ENCODE peak calls at places on chromosomes 13 and 19, in four cellular contexts. M is H9, G is IMR-90, S is H1. I is an unnamed sample.

GRCh38 chr13:77619655-77620054 is 77.8 kb upstream of the SLAIN1 start:
- DNase-seq in S (no peak), M (no peak), G (no peak), I (no peak)

GRCh38 chr19:47093841-47094240 is 19.7 kb downstream of the ZC3H4 start:
- DNase-seq in S (no peak), M (no peak), G (no peak), I (no peak)

GRCh38 chr13:109135018-109135417 is 505.6 kb downstream of the MYO16 start:
- DNase-seq in M (no peak), G (no peak), S (no peak), I (no peak)

GRCh38 chr19:13120817-13121216 is 2.8 kb downstream of the NACC1 start:
- DNase-seq in S (no peak), G (peak; percentile 85), M (no peak), I (no peak)

GRCh38 chr19:32671883-32672282 is 3.1 kb downstream of the ANKRD27 start:
- DNase-seq in M (no peak), G (no peak), S (no peak), I (no peak)

GRCh38 chr13:114099918-114100445 is 32.4 kb downstream of the RASA3 start:
- DNase-seq in G (peak; percentile 44), S (no peak), M (peak; percentile 91), I (peak; percentile 43)

GRCh38 chr19:19674315-19674714 is 5.7 kb downstream of the ZNF101 start:
- DNase-seq in M (no peak), G (no peak), S (no peak), I (no peak)

GRCh38 chr13:44819245-44819644 is 170.0 kb downstream of the NUFIP1 start:
- DNase-seq in M (no peak), S (no peak), G (peak; percentile 95), I (peak; percentile 89)

GRCh38 chr19:51347209-51347928 is 5.4 kb upstream of the VSIG10L start:
- DNase-seq in M (no peak), S (no peak), G (no peak), I (no peak)

GRCh38 chr13:78192721-78193120 is 274.1 kb upstream of the EDNRB start:
- DNase-seq in G (peak; percentile 79), S (no peak), M (no peak), I (peak; percentile 60)

GRCh38 chr19:9768175-9769112 is at the start of gene ZNF846:
- DNase-seq in M (peak; percentile 97), S (peak; percentile 93), G (peak; percentile 96), I (peak; percentile 99)

GRCh38 chr13:104253063-104253680 is 1187.0 kb upstream of the SLC10A2 start:
- DNase-seq in M (no peak), G (no peak), S (no peak), I (no peak)

GRCh38 chr13:40146063-40146462 is 490.6 kb downstream of the COG6 start:
- DNase-seq in G (no peak), M (peak; percentile 41), S (no peak), I (no peak)

GRCh38 chr19:16036397-16036925 is 39.8 kb upstream of the TPM4 start:
- DNase-seq in S (no peak), M (no peak), G (no peak), I (no peak)

GRCh38 chr13:33284016-33284415 is 1.5 kb downstream of the STARD13 start:
- DNase-seq in S (no peak), M (no peak), G (peak; percentile 65), I (peak; percentile 91)

GRCh38 chr13:32211788-32212187 is 103.4 kb downstream of the ZAR1L start:
- DNase-seq in M (no peak), S (no peak), G (peak; percentile 95), I (peak; percentile 67)

GRCh38 chr13:33441015-33441414 is 155.5 kb upstream of the STARD13 start:
- DNase-seq in G (peak; percentile 47), S (no peak), M (peak; percentile 46), I (peak; percentile 46)

GRCh38 chr19:29467824-29468401 is 57.9 kb upstream of the VSTM2B start:
- DNase-seq in G (peak; percentile 21), M (peak; percentile 60), S (no peak), I (peak; percentile 21)

GRCh38 chr13:100810991-100811390 is 136.4 kb upstream of the TMTC4 start:
- DNase-seq in S (no peak), G (no peak), M (no peak), I (no peak)

GRCh38 chr13:69418319-69418718 is 689.3 kb upstream of the ATXN8OS start:
- DNase-seq in G (no peak), M (no peak), S (no peak), I (no peak)

GRCh38 chr19:17244618-17245534 is 843 bp downstream of the NR2F6 start:
- DNase-seq in S (no peak), M (no peak), G (no peak), I (no peak)

GRCh38 chr19:17245535-17245984 is at the start of gene NR2F6:
- DNase-seq in S (no peak), M (no peak), G (no peak), I (no peak)

GRCh38 chr19:17242431-17243208 is 3.1 kb downstream of the NR2F6 start:
- DNase-seq in G (no peak), S (no peak), M (no peak), I (peak; percentile 31)

GRCh38 chr19:17243340-17243853 is 2.3 kb downstream of the NR2F6 start:
- DNase-seq in S (no peak), M (no peak), G (no peak), I (no peak)

DNA sequence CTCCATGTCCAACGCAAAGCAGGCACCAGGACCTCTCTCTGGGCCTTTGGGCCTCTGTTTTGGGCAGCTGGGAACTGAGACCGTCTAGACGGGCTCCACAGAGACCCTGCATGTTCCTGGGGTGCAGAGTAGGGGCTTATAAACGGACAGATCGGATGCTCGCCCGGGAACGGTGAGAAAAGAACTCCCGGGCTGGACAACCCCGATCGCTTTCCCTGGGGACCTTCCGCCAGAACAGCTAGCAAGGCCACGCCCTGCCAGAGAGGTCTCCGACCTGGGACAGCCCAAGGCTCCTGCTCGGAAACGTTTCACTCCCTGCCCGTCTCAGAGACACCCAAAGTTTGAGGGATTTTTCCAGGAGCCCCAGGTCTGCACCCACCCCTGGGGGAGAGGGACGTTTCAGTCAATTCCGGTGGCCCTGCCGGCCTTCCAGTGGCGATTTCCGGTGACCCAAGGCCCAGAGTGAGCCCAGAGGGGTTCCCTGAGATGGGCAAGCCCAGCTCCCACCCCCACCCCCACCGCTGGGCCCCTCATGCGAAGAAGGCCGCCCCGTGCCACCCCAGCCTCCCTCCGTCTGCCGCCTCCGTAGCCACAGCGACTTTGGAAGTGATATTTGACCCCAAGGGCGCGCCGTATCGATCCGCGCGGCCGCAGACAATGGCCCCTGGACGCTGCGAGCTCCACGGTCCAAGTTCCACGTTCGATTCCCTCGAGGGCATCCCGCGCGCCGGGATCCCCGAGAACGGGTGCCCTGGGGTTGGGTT is 1.7 kb downstream of the NR2F6 start:
- DNase-seq in G (peak; percentile 20), S (no peak), M (peak; percentile 59), I (peak; percentile 48)
- H2AK5ac ChIP-seq in G (peak overlapping the region; percentile 93), S (no peak overlapping the region), M (no peak overlapping the region), I (peak overlapping the region; percentile 66)

GRCh38 chr19:55485439-55486011 is 537 bp downstream of the NAT14 start:
- DNase-seq in M (no peak), G (no peak), S (no peak), I (no peak)

GRCh38 chr19:55486043-55486970 is 1.3 kb downstream of the NAT14 start:
- DNase-seq in G (no peak), S (no peak), M (no peak), I (no peak)

GRCh38 chr19:55483681-55484361 is 1.2 kb upstream of the NAT14 start:
- DNase-seq in S (no peak), G (no peak), M (no peak), I (no peak)

GRCh38 chr19:55482967-55483671 is 1.9 kb upstream of the NAT14 start:
- DNase-seq in G (no peak), S (no peak), M (no peak), I (no peak)

GRCh38 chr19:55484571-55485438 is at the start of gene NAT14:
- DNase-seq in S (peak; percentile 68), M (peak; percentile 91), G (peak; percentile 48), I (peak; percentile 77)
- H4K8ac ChIP-seq in S (peak within 1 kb of the TSS; percentile 87), M (no peak within 1 kb of the TSS), G (peak within 1 kb of the TSS; percentile 83), I (peak within 1 kb of the TSS; percentile 91)

GRCh38 chr19:18591735-18592385 is 3.3 kb downstream of the REX1BD start:
- DNase-seq in G (no peak), M (no peak), S (no peak), I (no peak)
- H3K79me1 ChIP-seq in G (peaks cover 20% of the 10 kb centered on the region), M (no peaks in the 10 kb centered on the region), S (no peaks in the 10 kb centered on the region), I (peaks cover 16% of the 10 kb centered on the region)

DNA sequence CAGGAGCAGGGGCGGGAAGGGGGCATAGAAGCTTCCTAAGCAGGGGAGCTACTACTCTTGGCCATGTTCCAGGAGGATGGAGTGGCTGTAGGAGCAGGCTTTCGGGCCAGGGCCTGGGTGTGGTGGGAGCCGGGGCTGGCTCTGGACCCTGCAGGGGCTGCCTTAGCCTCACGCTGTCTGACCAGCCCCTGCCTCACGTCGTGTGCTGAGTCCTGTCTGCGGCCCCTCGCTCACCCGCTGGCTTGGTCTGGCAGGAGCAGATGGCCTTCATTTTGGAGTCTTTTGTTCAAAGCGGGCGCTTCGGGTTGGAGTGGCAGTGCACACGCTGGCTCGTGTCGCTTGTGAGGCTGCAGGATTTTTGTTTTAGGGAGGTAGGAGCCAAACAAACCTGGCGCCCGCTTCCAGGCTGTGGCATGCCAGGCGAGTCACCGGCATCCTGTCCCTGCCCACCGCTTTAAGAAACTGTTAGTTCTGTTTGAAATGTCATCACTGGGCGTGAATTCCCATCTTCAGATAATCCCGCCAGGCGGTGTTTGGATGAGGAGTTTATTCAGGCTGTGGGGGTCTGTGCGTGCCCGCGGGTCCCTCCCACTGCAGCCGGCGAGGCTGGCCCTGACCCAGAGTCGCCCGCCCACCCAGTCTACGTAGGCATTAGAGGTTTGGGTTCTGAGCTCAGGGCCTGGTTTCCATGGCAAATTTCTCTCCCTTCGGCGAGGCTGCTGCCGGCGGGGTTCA is 89.7 kb downstream of the KDM4B start:
- DNase-seq in S (no peak), G (peak; percentile 41), M (no peak), I (no peak)
- H2AK5ac ChIP-seq in S (no peak overlapping the region), G (no peak overlapping the region), M (no peak overlapping the region), I (no peak overlapping the region)

GRCh38 chr13:50576156-50576555 is 267.3 kb downstream of the DLEU7 start:
- DNase-seq in M (no peak), G (no peak), S (no peak), I (no peak)

GRCh38 chr13:50573046-50573445 is 270.4 kb downstream of the DLEU7 start:
- DNase-seq in G (no peak), S (no peak), M (no peak), I (no peak)

GRCh38 chr13:50575138-50575537 is 268.4 kb downstream of the DLEU7 start:
- DNase-seq in M (no peak), S (no peak), G (no peak), I (no peak)

GRCh38 chr13:50572129-50572528 is 271.4 kb downstream of the DLEU7 start:
- DNase-seq in G (no peak), S (no peak), M (no peak), I (no peak)

GRCh38 chr13:50574731-50575130 is 268.8 kb downstream of the DLEU7 start:
- DNase-seq in M (no peak), G (no peak), S (no peak), I (no peak)
- H4K8ac ChIP-seq in M (no peak overlapping the region), G (no peak overlapping the region), S (no peak overlapping the region), I (no peak overlapping the region)

GRCh38 chr19:2077833-2078619 is 18.1 kb downstream of the MOB3A start:
- DNase-seq in S (no peak), G (no peak), M (no peak), I (peak; percentile 50)

GRCh38 chr19:2079076-2079864 is 16.9 kb downstream of the MOB3A start:
- DNase-seq in G (no peak), S (no peak), M (no peak), I (no peak)

GRCh38 chr19:2080336-2080988 is 15.7 kb downstream of the MOB3A start:
- DNase-seq in G (no peak), M (no peak), S (no peak), I (no peak)

GRCh38 chr19:2081873-2082810 is 14.0 kb downstream of the MOB3A start:
- DNase-seq in M (no peak), G (no peak), S (no peak), I (no peak)

GRCh38 chr19:2079865-2080301 is 16.2 kb downstream of the MOB3A start:
- DNase-seq in M (no peak), G (no peak), S (no peak), I (no peak)
- H3K79me1 ChIP-seq in M (no peaks in the 10 kb centered on the region), G (peaks cover 30% of the 10 kb centered on the region), S (no peaks in the 10 kb centered on the region), I (no peaks in the 10 kb centered on the region)